ENCODE peak calls at places on chromosomes 7 and 10, in eight cellular contexts. F is HCT116, X is IMR-90, I is HepG2, B is A549, W is SK-N-SH, Z is K562, O is H1. Q is an unnamed sample.
A peak's percentile ranks its signal among the peaks of the same experiment; 100 is the strongest.

GRCh38 chr7:75937958-75938786 is 23.2 kb downstream of the POR start:
- DNase-seq in B (peak; percentile 93), I (no peak), W (peak; percentile 42), Z (peak; percentile 74), O (no peak), F (peak; percentile 61), X (peak; percentile 96), Q (no peak)

GRCh38 chr10:133225707-133226191 is 4.3 kb upstream of the UTF1 start:
- DNase-seq in Z (no peak), W (no peak), X (no peak), F (no peak), I (no peak), O (no peak), B (no peak), Q (no peak)

GRCh38 chr10:46555713-46556514 is 544 bp downstream of the GPRIN2 start:
- DNase-seq in B (peak; percentile 69), I (no peak), Z (no peak), O (peak; percentile 97), W (no peak), F (no peak), X (no peak), Q (no peak)

GRCh38 chr10:51250278-51250914 is 176.1 kb downstream of the PRKG1 start:
- DNase-seq in Z (no peak), W (no peak), X (no peak), B (no peak), O (no peak), F (no peak), I (no peak), Q (no peak)

GRCh38 chr7:91367812-91368578 is 103.8 kb downstream of the FZD1 start:
- DNase-seq in W (no peak), O (no peak), Z (no peak), F (no peak), X (no peak), B (no peak), I (no peak), Q (no peak)

GRCh38 chr7:90209776-90210175 is 1.8 kb upstream of the STEAP2 start:
- DNase-seq in W (no peak), Z (no peak), O (no peak), F (no peak), I (no peak), B (no peak), X (peak; percentile 11), Q (no peak)

GRCh38 chr10:6089334-6090219 is 743 bp downstream of the RBM17 start:
- DNase-seq in B (no peak), I (peak; percentile 48), F (no peak), Z (no peak), W (peak; percentile 59), X (no peak), O (peak; percentile 60), Q (no peak)

GRCh38 chr10:43049081-43049551 is 27.8 kb upstream of the RET start:
- DNase-seq in O (no peak), W (peak; percentile 8), F (no peak), B (no peak), X (no peak), Z (no peak), I (no peak), Q (no peak)

GRCh38 chr10:35300063-35300699 is 36.1 kb upstream of the CCNY start:
- DNase-seq in F (peak; percentile 54), X (peak; percentile 43), Z (peak; percentile 56), B (peak; percentile 83), W (no peak), I (no peak), O (no peak), Q (peak; percentile 51)

GRCh38 chr10:92506336-92506735 is 67.6 kb downstream of the IDE start:
- DNase-seq in I (no peak), F (no peak), W (no peak), B (no peak), Z (no peak), O (no peak), X (no peak), Q (no peak)

GRCh38 chr10:82680688-82681087 is 805.7 kb downstream of the NRG3 start:
- DNase-seq in B (no peak), W (peak; percentile 39), Z (no peak), O (no peak), F (no peak), X (no peak), I (no peak), Q (no peak)

GRCh38 chr10:12795723-12796122 is 205.8 kb downstream of the CCDC3 start:
- DNase-seq in O (no peak), W (no peak), F (no peak), B (no peak), Z (no peak), I (no peak), X (no peak), Q (no peak)

GRCh38 chr10:69449841-69450240 is 1.4 kb upstream of the TSPAN15 start:
- DNase-seq in Z (peak; percentile 70), W (peak; percentile 78), B (peak; percentile 95), F (peak; percentile 77), O (peak; percentile 66), X (peak; percentile 13), I (peak; percentile 73), Q (no peak)

GRCh38 chr10:61628199-61628874 is 34.4 kb upstream of the CABCOCO1 start:
- DNase-seq in Z (no peak), B (no peak), X (peak; percentile 73), O (no peak), W (no peak), F (no peak), I (no peak), Q (no peak)

GRCh38 chr10:61627266-61627665 is 35.5 kb upstream of the CABCOCO1 start:
- DNase-seq in W (no peak), I (no peak), B (no peak), F (no peak), X (peak; percentile 49), Z (no peak), O (no peak), Q (no peak)

GRCh38 chr10:61628875-61629513 is 33.7 kb upstream of the CABCOCO1 start:
- DNase-seq in F (no peak), X (peak; percentile 95), W (no peak), B (peak; percentile 88), O (no peak), Z (no peak), I (peak; percentile 7), Q (no peak)

GRCh38 chr10:61623101-61623500 is 39.6 kb upstream of the CABCOCO1 start:
- DNase-seq in I (no peak), B (no peak), F (no peak), W (no peak), O (no peak), X (no peak), Z (no peak), Q (no peak)

GRCh38 chr10:61626209-61626608 is 36.5 kb upstream of the CABCOCO1 start:
- DNase-seq in F (no peak), I (no peak), X (no peak), W (no peak), O (no peak), B (no peak), Z (no peak), Q (no peak)
- TF ChIP-seq RAD21 in F (no peak), I (no peak), X (no peak), W (no peak), O (no peak), B (no peak), Z (no peak), Q (no peak)

GRCh38 chr10:49602380-49603023 is 7.6 kb upstream of the SLC18A3 start:
- DNase-seq in I (no peak), F (no peak), O (no peak), X (no peak), B (no peak), Z (no peak), W (no peak), Q (no peak)

GRCh38 chr10:49600046-49600445 is 10.1 kb upstream of the SLC18A3 start:
- DNase-seq in O (no peak), F (no peak), Z (no peak), I (no peak), X (no peak), B (no peak), W (no peak), Q (no peak)

GRCh38 chr10:49601857-49602256 is 8.3 kb upstream of the SLC18A3 start:
- DNase-seq in W (no peak), Z (no peak), O (no peak), F (no peak), X (peak; percentile 9), I (no peak), B (no peak), Q (no peak)

GRCh38 chr10:49599546-49599945 is 10.6 kb upstream of the SLC18A3 start:
- DNase-seq in Z (no peak), I (no peak), F (no peak), W (no peak), X (no peak), B (no peak), O (no peak), Q (no peak)

DNA sequence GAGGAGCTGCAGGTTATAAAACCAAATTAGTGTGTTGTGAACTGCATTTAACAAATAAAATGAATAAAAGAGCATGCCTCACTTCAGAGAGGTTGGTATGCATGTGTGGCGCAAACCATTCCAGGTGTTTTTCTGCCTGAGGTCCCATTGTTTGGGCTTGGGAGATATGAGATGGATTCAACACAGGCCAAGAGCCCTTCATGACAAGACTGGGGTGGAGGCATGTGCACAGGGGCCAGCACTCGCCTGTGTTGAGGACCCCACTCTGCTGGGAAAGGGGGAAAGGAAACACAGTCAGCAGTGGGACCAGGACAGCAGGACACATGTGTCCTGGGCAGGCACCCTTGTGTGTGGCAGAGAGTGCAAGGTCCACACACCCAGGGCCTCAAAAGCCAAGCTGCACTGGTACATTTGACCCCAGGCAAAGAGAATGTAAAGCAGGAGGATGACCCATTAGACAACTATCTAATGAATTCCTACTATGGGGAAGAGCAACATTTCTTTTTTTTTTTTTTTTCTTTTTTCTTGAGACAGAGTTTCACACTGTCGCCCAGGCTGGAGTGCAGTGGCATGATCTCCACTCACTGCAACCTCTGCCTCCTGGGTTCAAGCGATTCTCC is 9.2 kb upstream of the SLC18A3 start:
- DNase-seq in X (no peak), B (no peak), Z (no peak), F (no peak), O (no peak), W (no peak), I (no peak), Q (no peak)
- TF ChIP-seq RAD21 in X (no peak), B (no peak), Z (no peak), F (no peak), O (no peak), W (no peak), I (no peak), Q (no peak)

GRCh38 chr7:22435720-22436119 is 64.3 kb downstream of the STEAP1B start:
- DNase-seq in B (no peak), F (no peak), W (no peak), Z (no peak), O (no peak), X (no peak), I (no peak), Q (no peak)
- TF ChIP-seq RAD21 in B (no peak), F (no peak), W (no peak), Z (no peak), O (no peak), X (no peak), I (no peak), Q (no peak)

DNA sequence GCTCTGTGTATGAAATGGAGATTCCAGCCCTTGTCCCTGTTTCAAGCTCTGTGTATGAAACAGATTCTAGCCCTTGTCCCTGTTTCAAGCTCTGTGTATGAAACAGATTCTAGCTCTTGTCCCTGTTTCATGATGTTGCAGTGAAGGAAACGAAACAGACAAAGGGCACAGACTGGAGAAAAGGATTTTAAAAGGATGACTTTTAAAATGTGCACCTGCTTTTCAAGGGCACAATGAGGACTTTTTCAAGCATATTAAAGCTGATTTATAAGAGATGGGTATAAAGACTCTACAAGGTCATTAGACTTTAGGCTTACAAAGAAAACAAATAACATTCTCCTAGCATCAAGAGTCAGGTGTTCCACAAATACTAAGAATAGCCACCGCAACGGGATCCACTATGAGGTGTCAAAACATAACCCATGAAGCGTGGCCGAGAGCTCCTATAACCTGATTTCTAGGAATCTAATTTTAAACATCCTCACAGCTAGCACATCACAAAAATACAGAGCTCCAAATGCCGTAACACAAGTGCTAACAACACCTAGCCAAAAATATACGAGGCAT is 29.0 kb downstream of the DIP2C start:
- DNase-seq in O (no peak), F (no peak), X (no peak), B (no peak), I (no peak), Z (no peak), W (no peak), Q (no peak)
- TF ChIP-seq RAD21 in O (no peak), F (no peak), X (no peak), B (no peak), I (no peak), Z (no peak), W (no peak), Q (no peak)